ENCODE peak calls at places on chromosomes 13 and 19, in ten cellular contexts. G is lung; R is pancreas; W is tibial nerve; C is cardiac muscle cell; L is CD8-positive, alpha-beta T cell; V is upper lobe of right lung; I is uterus; B is right cardiac atrium; H is MM.1S. U is an unnamed sample. For H3K4me1, the result is how much of the 10 kb centered on the place peaks cover.

GRCh38 chr13:111483621-111483987 is 163.2 kb downstream of the TEX29 start:
- DNase-seq in G (no peak), R (peak), W (no peak), C (no peak), L (no peak), V (peak), I (no peak), B (no peak), H (no peak), U (no peak)

GRCh38 chr19:13150919-13151604 is 851 bp downstream of the IER2 start:
- DNase-seq in G (peak), R (no peak), W (no peak), C (peak), L (no peak), V (no peak), I (peak), B (peak), H (no peak), U (peak)

GRCh38 chr13:31945202-31945978 is 86.2 kb upstream of the FRY start:
- DNase-seq in G (peak), R (peak), W (peak), C (peak), L (no peak), V (peak), I (peak), B (peak), H (no peak), U (peak)

GRCh38 chr13:21333186-21333585 is 125.9 kb downstream of the ZDHHC20 start:
- DNase-seq in G (no peak), R (no peak), W (no peak), C (no peak), L (no peak), V (no peak), I (no peak), B (no peak), H (no peak), U (no peak)

GRCh38 chr13:31234729-31235128 is 35.0 kb downstream of the B3GLCT start:
- DNase-seq in G (no peak), R (no peak), W (no peak), C (no peak), L (no peak), V (no peak), I (no peak), B (no peak), H (no peak), U (no peak)

GRCh38 chr19:11423804-11424318 is 4.7 kb upstream of the RGL3 start:
- DNase-seq in G (no peak), R (no peak), W (no peak), C (no peak), L (no peak), V (no peak), I (no peak), B (no peak), H (no peak), U (no peak)

GRCh38 chr19:40771101-40771539 is 4.2 kb upstream of the MIA start:
- DNase-seq in G (no peak), R (no peak), W (no peak), C (no peak), L (no peak), V (no peak), I (no peak), B (no peak), H (peak), U (peak)

GRCh38 chr19:51702103-51702753 is 9.1 kb downstream of the SPACA6 start:
- DNase-seq in G (peak), R (peak), W (peak), C (peak), L (no peak), V (peak), I (peak), B (peak), H (no peak), U (no peak)

GRCh38 chr13:59963383-59963782 is 200.3 kb downstream of the DIAPH3 start:
- DNase-seq in G (no peak), R (no peak), W (no peak), C (no peak), L (no peak), V (no peak), I (no peak), B (no peak), H (no peak), U (no peak)

GRCh38 chr13:91381371-91381770 is 17.1 kb upstream of the GPC5 start:
- DNase-seq in G (no peak), R (no peak), W (no peak), C (peak), L (no peak), V (no peak), I (no peak), B (no peak), H (peak), U (peak)

DNA sequence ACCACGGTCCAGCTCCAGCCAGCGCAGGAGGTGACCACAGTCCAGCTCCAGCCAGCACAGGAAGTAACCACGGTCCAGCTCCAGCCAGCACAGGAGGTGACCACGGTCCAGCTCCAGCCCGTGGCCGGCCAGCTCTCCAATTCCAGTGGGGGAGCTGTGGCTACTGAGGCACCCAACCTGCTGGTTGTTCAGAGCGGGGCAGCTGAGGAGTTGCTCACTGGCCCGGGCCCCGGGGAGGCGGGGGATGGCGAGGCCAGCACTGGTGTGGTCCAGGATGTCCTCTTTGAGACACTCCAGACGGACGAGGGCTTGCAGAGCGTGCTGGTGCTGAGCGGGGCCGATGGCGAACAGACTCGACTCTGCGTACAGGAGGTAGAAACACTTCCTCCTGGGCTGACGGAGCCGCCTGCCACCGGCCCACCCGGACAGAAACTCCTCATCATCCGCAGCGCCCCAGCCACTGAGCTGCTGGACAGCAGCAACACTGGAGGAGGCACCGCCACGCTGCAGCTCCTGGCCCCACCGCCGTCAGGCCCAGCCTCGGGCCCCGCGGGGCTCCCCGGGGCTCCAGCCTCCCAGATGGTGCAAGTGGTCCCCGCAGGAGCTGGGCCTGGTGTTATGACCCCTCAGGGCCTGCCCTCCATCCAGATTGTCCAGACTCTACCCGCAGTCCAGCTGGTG is 1.2 kb upstream of the NAT14 start:
- DNase-seq in G (no peak), R (peak), W (no peak), C (no peak), L (no peak), V (no peak), I (no peak), B (no peak), H (no peak), U (no peak)
- H3K4me1 ChIP-seq in G (under half), R (under half), W (under half), C (under half), L (under half), V (under half), I (under half), B (under half), H (under half), U (under half)

DNA sequence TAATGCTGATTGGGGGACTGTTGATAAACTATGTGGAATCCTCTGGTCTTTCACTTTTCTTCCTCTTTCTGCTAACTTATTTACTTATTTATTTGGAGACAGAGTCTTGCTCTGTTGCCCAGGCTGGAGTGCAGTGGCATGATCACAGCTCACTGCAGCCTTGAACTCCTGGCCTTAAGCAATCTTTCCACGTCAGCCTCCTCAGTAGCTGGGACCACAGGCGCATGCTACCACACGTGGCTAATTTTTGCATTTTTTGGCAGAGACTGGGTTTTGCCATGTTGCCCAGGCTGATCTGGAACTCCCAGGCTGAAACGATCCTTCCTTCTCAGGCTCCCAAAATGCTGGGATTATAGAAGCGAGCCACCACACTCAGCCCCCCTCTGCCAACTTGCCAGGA is 77.5 kb downstream of the ELF1 start:
- DNase-seq in G (no peak), R (no peak), W (no peak), C (no peak), L (no peak), V (no peak), I (no peak), B (no peak), H (no peak), U (no peak)
- H3K27ac ChIP-seq in G (no peak), R (no peak), W (no peak), C (no peak), L (no peak), V (no peak), I (no peak), B (no peak), H (no peak), U (no peak)

GRCh38 chr19:39398297-39398864 is 7.2 kb downstream of the MED29 start:
- DNase-seq in G (peak), R (peak), W (peak), C (no peak), L (no peak), V (peak), I (peak), B (peak), H (peak), U (no peak)
- H3K4me3 ChIP-seq in G (peak), R (no peak), W (no peak), C (no peak), L (peak), V (peak), I (no peak), B (no peak), H (no peak), U (no peak)

GRCh38 chr19:1671716-1672037 is 19.3 kb upstream of the TCF3 start:
- DNase-seq in G (no peak), R (no peak), W (no peak), C (no peak), L (no peak), V (no peak), I (no peak), B (no peak), H (peak), U (no peak)
- H3K4me1 ChIP-seq in G (under half), R (under half), W (under half), C (under half), L (under half), V (under half), I (under half), B (under half), H (under half), U (under half)

DNA sequence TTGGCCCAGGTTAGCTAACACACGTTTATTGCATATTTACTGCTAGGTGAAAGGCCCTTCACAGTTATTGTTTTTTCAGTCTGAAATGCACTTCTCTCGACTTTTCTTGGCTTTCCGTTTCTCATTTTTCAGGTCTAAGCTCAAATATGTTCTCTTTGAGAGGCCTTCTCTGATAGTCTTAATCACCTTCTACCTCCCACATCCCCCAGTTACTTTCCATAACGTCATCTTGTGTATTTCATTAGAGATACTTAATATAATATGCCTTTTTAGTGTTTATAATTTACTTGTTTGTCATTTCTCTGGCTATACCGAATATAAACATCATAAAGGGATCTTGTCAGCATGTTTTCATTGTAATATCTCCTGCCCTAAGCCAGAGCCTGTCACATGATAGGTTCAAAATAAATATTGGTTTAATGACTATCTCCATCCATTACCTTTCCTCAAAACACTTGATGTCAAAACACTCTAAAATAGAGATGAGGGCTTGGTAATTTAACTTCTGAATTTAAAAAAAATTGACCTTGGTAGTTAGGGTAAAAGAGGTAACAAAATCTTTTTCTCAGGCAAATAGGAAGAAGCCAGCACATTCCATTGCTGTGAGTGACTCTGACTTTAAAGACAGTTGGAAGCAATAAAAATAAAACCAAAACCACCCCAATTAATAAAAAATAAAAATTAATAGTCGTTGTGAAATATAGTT is 168.6 kb upstream of the RFC3 start:
- DNase-seq in G (no peak), R (no peak), W (no peak), C (no peak), L (no peak), V (no peak), I (peak), B (no peak), H (no peak), U (no peak)
- H3K27ac ChIP-seq in G (no peak), R (no peak), W (peak), C (no peak), L (no peak), V (no peak), I (peak), B (no peak), H (no peak), U (no peak)

GRCh38 chr19:6357174-6357573 is 4.2 kb upstream of the CLPP start:
- DNase-seq in G (no peak), R (no peak), W (no peak), C (no peak), L (no peak), V (no peak), I (no peak), B (no peak), H (no peak), U (peak)

GRCh38 chr19:6359942-6360341 is 1.4 kb upstream of the CLPP start:
- DNase-seq in G (no peak), R (no peak), W (no peak), C (no peak), L (no peak), V (no peak), I (no peak), B (no peak), H (no peak), U (no peak)

GRCh38 chr19:6354098-6354674 is 7.1 kb upstream of the CLPP start:
- DNase-seq in G (no peak), R (no peak), W (no peak), C (no peak), L (no peak), V (no peak), I (no peak), B (no peak), H (no peak), U (no peak)

GRCh38 chr19:6359517-6359916 is 1.8 kb upstream of the CLPP start:
- DNase-seq in G (no peak), R (no peak), W (no peak), C (no peak), L (no peak), V (no peak), I (no peak), B (no peak), H (no peak), U (no peak)

DNA sequence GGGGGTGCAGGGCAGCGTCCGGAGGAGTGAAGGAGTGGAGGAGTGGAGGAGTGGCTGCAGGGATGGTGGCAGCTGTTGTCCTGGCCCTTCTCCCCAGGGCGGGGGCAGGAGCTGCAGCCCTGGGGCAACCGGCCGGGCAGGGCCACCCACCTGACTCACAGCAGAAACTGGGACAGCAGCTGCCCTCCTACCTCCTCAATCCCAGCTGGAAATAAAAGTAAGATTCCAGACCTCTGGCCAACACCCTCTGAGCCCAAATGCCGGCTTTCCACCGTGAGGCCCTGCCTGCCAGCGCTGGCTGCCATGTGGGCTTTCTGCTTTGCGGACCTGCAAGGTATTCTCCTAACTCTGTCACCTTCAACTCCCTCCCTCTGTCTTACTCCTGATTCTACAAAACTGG is 3.3 kb upstream of the CLPP start:
- DNase-seq in G (no peak), R (no peak), W (no peak), C (no peak), L (no peak), V (no peak), I (no peak), B (no peak), H (no peak), U (peak)
- H3K4me3 ChIP-seq in G (no peak), R (no peak), W (no peak), C (no peak), L (no peak), V (no peak), I (no peak), B (no peak), H (no peak), U (peak)

GRCh38 chr13:26985285-26985878 is 186.2 kb downstream of the USP12 start:
- DNase-seq in G (peak), R (no peak), W (peak), C (peak), L (peak), V (no peak), I (peak), B (peak), H (peak), U (peak)
- H3K4me1 ChIP-seq in G (under half), R (under half), W (under half), C (under half), L (under half), V (under half), I (under half), B (under half), H (under half), U (under half)

GRCh38 chr19:48400018-48400742 is 6.7 kb downstream of the GRIN2D start:
- DNase-seq in G (no peak), R (no peak), W (peak), C (peak), L (no peak), V (no peak), I (no peak), B (peak), H (no peak), U (peak)
- H3K27ac ChIP-seq in G (no peak), R (no peak), W (peak), C (no peak), L (no peak), V (no peak), I (no peak), B (peak), H (no peak), U (peak)

DNA sequence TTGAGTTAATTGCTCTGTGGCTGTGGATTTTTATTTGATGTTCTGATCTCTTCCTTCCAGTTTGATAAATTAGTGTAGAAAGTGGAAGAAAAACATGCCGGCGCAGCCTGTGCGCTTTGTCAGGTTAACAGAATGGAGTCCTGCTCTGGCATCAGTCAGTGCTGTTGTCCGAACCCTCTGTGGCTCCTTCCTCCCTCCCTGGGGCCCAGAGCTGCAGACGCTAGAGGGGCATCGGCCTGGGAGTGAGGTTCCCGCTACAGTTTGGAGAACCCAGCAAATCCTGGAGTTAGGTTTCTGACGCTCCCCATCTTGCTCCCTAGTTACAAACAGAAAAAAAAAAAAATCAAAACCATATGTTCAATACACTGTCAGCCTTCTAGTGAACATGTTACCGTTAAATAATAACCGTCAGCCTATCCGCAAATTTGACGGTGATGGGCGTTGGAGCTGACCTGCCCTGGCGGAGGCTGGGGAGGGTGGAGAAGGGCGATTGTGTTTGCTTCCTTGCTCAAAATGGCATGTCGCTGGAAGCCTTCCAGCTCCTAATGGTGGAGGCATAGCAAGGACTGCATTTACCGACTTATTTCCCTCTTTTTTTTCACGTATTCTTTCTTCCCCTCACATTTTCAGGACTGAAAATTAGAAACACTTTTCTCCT is 13.5 kb downstream of the MBNL2 start:
- DNase-seq in G (no peak), R (no peak), W (no peak), C (no peak), L (no peak), V (no peak), I (no peak), B (peak), H (no peak), U (no peak)
- H3K4me3 ChIP-seq in G (no peak), R (no peak), W (no peak), C (no peak), L (no peak), V (no peak), I (peak), B (peak), H (no peak), U (no peak)